ENCODE peak calls at places on chromosomes 13 and 19, in seven cellular contexts. One of them, this sample, is unnamed.

GRCh38 chr13:51811046-51811445 is 7.1 kb upstream of the DHRS12 start:
- DNase-seq in HL-60: no peak
- DNase-seq in spleen: no peak
- DNase-seq in left ventricle myocardium inferior: no peak
- DNase-seq in lower lobe of right lung: no peak
- DNase-seq in ovary: no peak
- DNase-seq in adrenal gland: no peak
- DNase-seq in this sample: no peak

GRCh38 chr19:2770055-2771013 is 12.7 kb downstream of the SGTA start:
- DNase-seq in adrenal gland: peak; percentile 56
- DNase-seq in left ventricle myocardium inferior: peak; percentile 65
- DNase-seq in HL-60: peak; percentile 63
- DNase-seq in spleen: peak; percentile 71
- DNase-seq in ovary: peak; percentile 71
- DNase-seq in lower lobe of right lung: no peak
- DNase-seq in this sample: no peak

GRCh38 chr19:57056972-57057371 is 62.8 kb upstream of the USP29 start:
- DNase-seq in HL-60: no peak
- DNase-seq in left ventricle myocardium inferior: peak; percentile 77
- DNase-seq in spleen: no peak
- DNase-seq in lower lobe of right lung: no peak
- DNase-seq in ovary: peak; percentile 93
- DNase-seq in adrenal gland: peak; percentile 75
- DNase-seq in this sample: no peak

GRCh38 chr19:15463865-15464371 is 426 bp downstream of the RASAL3 start:
- DNase-seq in ovary: no peak
- DNase-seq in HL-60: peak; percentile 84
- DNase-seq in left ventricle myocardium inferior: no peak
- DNase-seq in spleen: peak; percentile 95
- DNase-seq in adrenal gland: no peak
- DNase-seq in lower lobe of right lung: peak; percentile 64
- DNase-seq in this sample: no peak

GRCh38 chr19:14411161-14411560 is 8.0 kb downstream of the DDX39A start:
- DNase-seq in lower lobe of right lung: no peak
- DNase-seq in spleen: no peak
- DNase-seq in HL-60: no peak
- DNase-seq in ovary: no peak
- DNase-seq in left ventricle myocardium inferior: no peak
- DNase-seq in adrenal gland: no peak
- DNase-seq in this sample: no peak

GRCh38 chr19:42281175-42282035 is 12.4 kb downstream of the CIC start:
- DNase-seq in lower lobe of right lung: no peak
- DNase-seq in left ventricle myocardium inferior: peak; percentile 69
- DNase-seq in ovary: peak; percentile 72
- DNase-seq in spleen: peak; percentile 88
- DNase-seq in adrenal gland: peak; percentile 82
- DNase-seq in HL-60: peak; percentile 1
- DNase-seq in this sample: peak; percentile 59

GRCh38 chr13:60155978-60156377 is 7.8 kb downstream of the DIAPH3 start:
- DNase-seq in spleen: no peak
- DNase-seq in ovary: no peak
- DNase-seq in HL-60: no peak
- DNase-seq in lower lobe of right lung: no peak
- DNase-seq in adrenal gland: no peak
- DNase-seq in left ventricle myocardium inferior: no peak
- DNase-seq in this sample: no peak

GRCh38 chr13:37306778-37307544 is 201.5 kb upstream of the CSNK1A1L start:
- DNase-seq in adrenal gland: no peak
- DNase-seq in left ventricle myocardium inferior: no peak
- DNase-seq in HL-60: no peak
- DNase-seq in ovary: no peak
- DNase-seq in lower lobe of right lung: no peak
- DNase-seq in spleen: no peak
- DNase-seq in this sample: peak; percentile 98

GRCh38 chr19:19034204-19034624 is 811 bp downstream of the ARMC6 start:
- DNase-seq in spleen: peak; percentile 86
- DNase-seq in ovary: no peak
- DNase-seq in left ventricle myocardium inferior: no peak
- DNase-seq in lower lobe of right lung: peak; percentile 70
- DNase-seq in adrenal gland: peak; percentile 58
- DNase-seq in HL-60: peak; percentile 95
- DNase-seq in this sample: peak; percentile 67

GRCh38 chr13:57424379-57424778 is 207.2 kb upstream of the PCDH17 start:
- DNase-seq in left ventricle myocardium inferior: no peak
- DNase-seq in adrenal gland: no peak
- DNase-seq in spleen: no peak
- DNase-seq in lower lobe of right lung: no peak
- DNase-seq in HL-60: no peak
- DNase-seq in ovary: no peak
- DNase-seq in this sample: no peak

GRCh38 chr13:23859455-23859854 is 29.7 kb downstream of the MIPEP start:
- DNase-seq in left ventricle myocardium inferior: no peak
- DNase-seq in ovary: no peak
- DNase-seq in lower lobe of right lung: no peak
- DNase-seq in spleen: no peak
- DNase-seq in HL-60: no peak
- DNase-seq in adrenal gland: no peak
- DNase-seq in this sample: peak; percentile 72

GRCh38 chr13:51916962-51917361 is 55.2 kb downstream of the CCDC70 start:
- DNase-seq in left ventricle myocardium inferior: no peak
- DNase-seq in HL-60: no peak
- DNase-seq in spleen: no peak
- DNase-seq in lower lobe of right lung: no peak
- DNase-seq in adrenal gland: no peak
- DNase-seq in ovary: no peak
- DNase-seq in this sample: no peak

GRCh38 chr13:28574617-28575142 is 79.8 kb upstream of the FLT1 start:
- DNase-seq in ovary: no peak
- DNase-seq in adrenal gland: peak; percentile 29
- DNase-seq in spleen: no peak
- DNase-seq in HL-60: peak; percentile 68
- DNase-seq in left ventricle myocardium inferior: no peak
- DNase-seq in lower lobe of right lung: no peak
- DNase-seq in this sample: peak; percentile 99

GRCh38 chr19:40147693-40148347 is 43.4 kb upstream of the MAP3K10 start:
- DNase-seq in adrenal gland: peak; percentile 57
- DNase-seq in ovary: no peak
- DNase-seq in spleen: no peak
- DNase-seq in HL-60: peak; percentile 9
- DNase-seq in lower lobe of right lung: no peak
- DNase-seq in left ventricle myocardium inferior: no peak
- DNase-seq in this sample: peak; percentile 73

GRCh38 chr19:7550987-7551761 is 15.7 kb downstream of the PNPLA6 start:
- DNase-seq in left ventricle myocardium inferior: peak; percentile 62
- DNase-seq in ovary: peak; percentile 78
- DNase-seq in lower lobe of right lung: peak; percentile 88
- DNase-seq in HL-60: no peak
- DNase-seq in adrenal gland: peak; percentile 79
- DNase-seq in spleen: no peak
- DNase-seq in this sample: peak; percentile 54

GRCh38 chr19:46902402-46902766 is 41.6 kb downstream of the ARHGAP35 start:
- DNase-seq in lower lobe of right lung: no peak
- DNase-seq in adrenal gland: no peak
- DNase-seq in HL-60: no peak
- DNase-seq in spleen: no peak
- DNase-seq in ovary: no peak
- DNase-seq in left ventricle myocardium inferior: no peak
- DNase-seq in this sample: peak; percentile 98

GRCh38 chr13:35712907-35713685 is 236.6 kb upstream of the MAB21L1 start:
- DNase-seq in lower lobe of right lung: no peak
- DNase-seq in left ventricle myocardium inferior: no peak
- DNase-seq in adrenal gland: no peak
- DNase-seq in HL-60: no peak
- DNase-seq in ovary: no peak
- DNase-seq in spleen: no peak
- DNase-seq in this sample: peak; percentile 19

GRCh38 chr19:18373892-18374629 is 11.9 kb upstream of the GDF15 start:
- DNase-seq in adrenal gland: peak; percentile 95
- DNase-seq in spleen: peak; percentile 96
- DNase-seq in ovary: peak; percentile 93
- DNase-seq in left ventricle myocardium inferior: peak; percentile 90
- DNase-seq in HL-60: peak; percentile 85
- DNase-seq in lower lobe of right lung: peak; percentile 96
- DNase-seq in this sample: peak; percentile 74

GRCh38 chr13:40206241-40207109 is 460.0 kb downstream of the FOXO1 start:
- DNase-seq in left ventricle myocardium inferior: no peak
- DNase-seq in spleen: no peak
- DNase-seq in adrenal gland: no peak
- DNase-seq in lower lobe of right lung: no peak
- DNase-seq in ovary: no peak
- DNase-seq in HL-60: peak; percentile 39
- DNase-seq in this sample: peak; percentile 100

GRCh38 chr19:6740589-6741348 is 1.3 kb downstream of the TRIP10 start:
- DNase-seq in HL-60: no peak
- DNase-seq in ovary: peak; percentile 75
- DNase-seq in lower lobe of right lung: peak; percentile 63
- DNase-seq in left ventricle myocardium inferior: peak; percentile 70
- DNase-seq in spleen: peak; percentile 88
- DNase-seq in adrenal gland: peak; percentile 52
- DNase-seq in this sample: peak; percentile 37

GRCh38 chr19:47377208-47377701 is 28.1 kb downstream of the DHX34 start:
- DNase-seq in left ventricle myocardium inferior: peak; percentile 80
- DNase-seq in HL-60: no peak
- DNase-seq in lower lobe of right lung: no peak
- DNase-seq in ovary: no peak
- DNase-seq in adrenal gland: peak; percentile 71
- DNase-seq in spleen: no peak
- DNase-seq in this sample: no peak

GRCh38 chr19:13101590-13102415 is 855 bp downstream of the LYL1 start:
- DNase-seq in left ventricle myocardium inferior: no peak
- DNase-seq in spleen: no peak
- DNase-seq in lower lobe of right lung: no peak
- DNase-seq in HL-60: no peak
- DNase-seq in ovary: peak; percentile 19
- DNase-seq in adrenal gland: no peak
- DNase-seq in this sample: no peak

GRCh38 chr19:13099073-13099999 is 3.3 kb downstream of the LYL1 start:
- DNase-seq in ovary: peak; percentile 46
- DNase-seq in spleen: peak; percentile 98
- DNase-seq in HL-60: peak; percentile 94
- DNase-seq in adrenal gland: no peak
- DNase-seq in left ventricle myocardium inferior: peak; percentile 81
- DNase-seq in lower lobe of right lung: peak; percentile 91
- DNase-seq in this sample: peak; percentile 62

GRCh38 chr19:13100031-13100588 is 2.5 kb downstream of the LYL1 start:
- DNase-seq in lower lobe of right lung: no peak
- DNase-seq in ovary: no peak
- DNase-seq in spleen: peak; percentile 82
- DNase-seq in HL-60: peak; percentile 78
- DNase-seq in left ventricle myocardium inferior: no peak
- DNase-seq in adrenal gland: no peak
- DNase-seq in this sample: no peak

GRCh38 chr19:13102416-13102665 is 317 bp downstream of the LYL1 start:
- DNase-seq in ovary: no peak
- DNase-seq in adrenal gland: no peak
- DNase-seq in spleen: no peak
- DNase-seq in HL-60: no peak
- DNase-seq in lower lobe of right lung: no peak
- DNase-seq in left ventricle myocardium inferior: no peak
- DNase-seq in this sample: no peak

GRCh38 chr19:13100871-13101589 is 1.6 kb downstream of the LYL1 start:
- DNase-seq in ovary: peak; percentile 39
- DNase-seq in lower lobe of right lung: no peak
- DNase-seq in left ventricle myocardium inferior: no peak
- DNase-seq in spleen: peak; percentile 87
- DNase-seq in adrenal gland: no peak
- DNase-seq in HL-60: peak; percentile 59
- DNase-seq in this sample: no peak
- TF ChIP-seq CTCF in ovary: no peak
- TF ChIP-seq CTCF in lower lobe of right lung: peak; percentile 43
- TF ChIP-seq CTCF in left ventricle myocardium inferior: peak; percentile 39
- TF ChIP-seq CTCF in spleen: no peak
- TF ChIP-seq CTCF in adrenal gland: no peak
- TF ChIP-seq CTCF in HL-60: no peak
- TF ChIP-seq CTCF in this sample: peak; percentile 42

GRCh38 chr19:49380391-49380790 is 7.7 kb upstream of the KASH5 start:
- DNase-seq in left ventricle myocardium inferior: no peak
- DNase-seq in adrenal gland: no peak
- DNase-seq in ovary: no peak
- DNase-seq in HL-60: no peak
- DNase-seq in lower lobe of right lung: no peak
- DNase-seq in spleen: no peak
- DNase-seq in this sample: no peak

GRCh38 chr19:49371184-49371583 is 7.5 kb downstream of the DKKL1 start:
- DNase-seq in ovary: no peak
- DNase-seq in HL-60: no peak
- DNase-seq in lower lobe of right lung: no peak
- DNase-seq in adrenal gland: no peak
- DNase-seq in left ventricle myocardium inferior: no peak
- DNase-seq in spleen: no peak
- DNase-seq in this sample: no peak

GRCh38 chr19:49378501-49378900 is 9.5 kb upstream of the KASH5 start:
- DNase-seq in spleen: no peak
- DNase-seq in lower lobe of right lung: no peak
- DNase-seq in adrenal gland: no peak
- DNase-seq in left ventricle myocardium inferior: no peak
- DNase-seq in HL-60: no peak
- DNase-seq in ovary: no peak
- DNase-seq in this sample: no peak

GRCh38 chr19:49374665-49375434 is 11.2 kb downstream of the DKKL1 start:
- DNase-seq in adrenal gland: no peak
- DNase-seq in ovary: no peak
- DNase-seq in HL-60: no peak
- DNase-seq in left ventricle myocardium inferior: no peak
- DNase-seq in spleen: no peak
- DNase-seq in lower lobe of right lung: no peak
- DNase-seq in this sample: no peak
- H3K27me3 ChIP-seq in adrenal gland: no peaks in the 10 kb centered on the region
- H3K27me3 ChIP-seq in ovary: no peaks in the 10 kb centered on the region
- H3K27me3 ChIP-seq in HL-60: no peaks in the 10 kb centered on the region
- H3K27me3 ChIP-seq in left ventricle myocardium inferior: peaks cover 28% of the 10 kb centered on the region
- H3K27me3 ChIP-seq in spleen: no peaks in the 10 kb centered on the region
- H3K27me3 ChIP-seq in lower lobe of right lung: no peaks in the 10 kb centered on the region
- H3K27me3 ChIP-seq in this sample: no peaks in the 10 kb centered on the region

GRCh38 chr13:25046274-25046984 is 49.5 kb upstream of the PABPC3 start:
- DNase-seq in ovary: no peak
- DNase-seq in lower lobe of right lung: no peak
- DNase-seq in adrenal gland: no peak
- DNase-seq in left ventricle myocardium inferior: no peak
- DNase-seq in spleen: peak; percentile 41
- DNase-seq in HL-60: no peak
- DNase-seq in this sample: no peak
- H3K4me3 ChIP-seq in ovary: no peak overlapping the region
- H3K4me3 ChIP-seq in lower lobe of right lung: peak overlapping the region; percentile 19
- H3K4me3 ChIP-seq in adrenal gland: no peak overlapping the region
- H3K4me3 ChIP-seq in left ventricle myocardium inferior: peak overlapping the region; percentile 60
- H3K4me3 ChIP-seq in spleen: no peak overlapping the region
- H3K4me3 ChIP-seq in HL-60: no peak overlapping the region
- H3K4me3 ChIP-seq in this sample: no peak overlapping the region

DNA sequence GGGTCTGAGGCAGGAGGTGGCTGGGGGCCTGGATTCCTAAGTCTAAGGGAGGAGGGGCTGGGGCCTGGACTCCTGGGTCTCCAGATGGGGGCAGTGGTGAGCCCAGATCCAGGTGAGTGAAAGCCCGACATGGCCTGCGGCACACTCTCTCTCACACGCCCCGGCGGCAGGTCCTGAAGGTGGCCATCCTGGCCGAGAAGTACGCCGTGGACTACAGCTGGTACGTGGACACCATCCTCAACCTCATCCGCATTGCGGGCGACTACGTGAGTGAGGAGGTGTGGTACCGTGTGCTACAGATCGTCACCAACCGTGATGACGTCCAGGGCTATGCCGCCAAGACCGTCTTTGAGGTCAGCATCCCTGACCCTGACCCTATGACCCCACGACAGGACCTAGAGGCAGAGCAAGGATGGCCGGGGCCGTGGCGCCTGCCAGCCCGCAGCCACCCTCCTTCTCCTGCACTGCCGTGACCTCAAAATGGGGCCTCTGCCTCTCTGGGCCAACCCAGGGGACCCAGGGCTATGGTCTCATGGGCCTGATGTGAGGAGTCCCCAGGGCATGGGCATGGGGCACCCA is 13.2 kb downstream of the FUZ start:
- DNase-seq in spleen: no peak
- DNase-seq in HL-60: no peak
- DNase-seq in lower lobe of right lung: no peak
- DNase-seq in adrenal gland: no peak
- DNase-seq in left ventricle myocardium inferior: no peak
- DNase-seq in ovary: no peak
- DNase-seq in this sample: no peak
- TF ChIP-seq CTCF in spleen: no peak
- TF ChIP-seq CTCF in HL-60: no peak
- TF ChIP-seq CTCF in lower lobe of right lung: no peak
- TF ChIP-seq CTCF in adrenal gland: peak; percentile 24
- TF ChIP-seq CTCF in left ventricle myocardium inferior: no peak
- TF ChIP-seq CTCF in ovary: no peak
- TF ChIP-seq CTCF in this sample: no peak